ENCODE peak calls at places on chromosome 5, in ten cellular contexts. X is anterior cingulate cortex, G is SK-N-DZ, E is amniotic stem cell, C is esophagus squamous epithelium, O is AG10803, V is adipocyte, L is psoas muscle, K is NCI-H2171 treated with DMSO at 0.1 percent for 48 hours, Z is left ventricle myocardium inferior. M is an unnamed sample.

GRCh38 chr5:147359551-147359950 is 124.7 kb downstream of the STK32A start:
- DNase-seq in X (no peak), G (no peak), E (no peak), C (no peak), O (no peak), V (no peak), L (no peak), K (no peak), Z (no peak), M (no peak)

GRCh38 chr5:14211818-14212799 is 69.0 kb downstream of the TRIO start:
- DNase-seq in X (no peak), G (no peak), E (no peak), C (no peak), O (no peak), V (no peak), L (no peak), K (no peak), Z (no peak), M (no peak)

GRCh38 chr5:1007681-1008450 is 736 bp upstream of the NKD2 start:
- DNase-seq in X (no peak), G (no peak), E (no peak), C (no peak), O (no peak), V (no peak), L (no peak), K (no peak), Z (peak), M (no peak)

GRCh38 chr5:55160493-55161209 is 680 bp downstream of the GPX8 start:
- DNase-seq in X (no peak), G (no peak), E (peak), C (no peak), O (peak), V (peak), L (peak), K (no peak), Z (peak), M (peak)

GRCh38 chr5:109553826-109554225 is 135.9 kb upstream of the MAN2A1 start:
- DNase-seq in X (no peak), G (no peak), E (no peak), C (no peak), O (no peak), V (no peak), L (no peak), K (no peak), Z (no peak), M (no peak)

GRCh38 chr5:160054047-160054446 is 45.1 kb downstream of the TTC1 start:
- DNase-seq in X (no peak), G (no peak), E (no peak), C (no peak), O (peak), V (no peak), L (no peak), K (no peak), Z (no peak), M (no peak)

GRCh38 chr5:115179068-115179958 is 9.6 kb upstream of the TRIM36 start:
- DNase-seq in X (no peak), G (peak), E (no peak), C (no peak), O (no peak), V (peak), L (no peak), K (no peak), Z (no peak), M (peak)

GRCh38 chr5:170439246-170439943 is 50.2 kb upstream of the KCNMB1 start:
- DNase-seq in X (no peak), G (no peak), E (no peak), C (no peak), O (no peak), V (no peak), L (no peak), K (no peak), Z (no peak), M (no peak)

GRCh38 chr5:67426961-67427630 is 230.5 kb upstream of the CD180 start:
- DNase-seq in X (no peak), G (no peak), E (no peak), C (no peak), O (peak), V (no peak), L (no peak), K (no peak), Z (no peak), M (peak)